ENCODE peak calls at places on chromosome 1, in nine cellular contexts. O, G, Y, V, Q, A, E, T and X are unnamed samples.

GRCh38 chr1:32716312-32717126 is 13.9 kb upstream of the SYNC start:
- DNase-seq in Q (peak), V (peak), T (peak), O (peak), Y (peak), A (no peak), E (peak), G (peak), X (peak)

GRCh38 chr1:9726406-9726805 is 74.9 kb downstream of the PIK3CD start:
- DNase-seq in O (no peak), A (no peak), Y (no peak), E (no peak), V (no peak), G (no peak), Q (no peak), T (no peak), X (no peak)

GRCh38 chr1:245585252-245585959 is 430.6 kb downstream of the KIF26B start:
- DNase-seq in A (no peak), G (no peak), E (no peak), Y (peak), V (no peak), Q (no peak), O (no peak), T (no peak), X (no peak)

GRCh38 chr1:43525995-43526394 is 4.7 kb upstream of the PTPRF start:
- DNase-seq in V (no peak), A (no peak), T (no peak), O (no peak), E (no peak), Y (peak), Q (no peak), G (no peak), X (no peak)

GRCh38 chr1:214827883-214828282 is 224.9 kb downstream of the CENPF start:
- DNase-seq in T (no peak), Y (no peak), G (no peak), O (no peak), E (no peak), A (no peak), V (no peak), Q (no peak), X (no peak)

GRCh38 chr1:223394706-223395105 is 1.5 kb downstream of the CCDC185 start:
- DNase-seq in G (no peak), E (no peak), Y (no peak), T (no peak), A (no peak), Q (no peak), O (no peak), V (no peak), X (no peak)

GRCh38 chr1:185644531-185644930 is 89.7 kb upstream of the HMCN1 start:
- DNase-seq in G (no peak), V (no peak), Q (no peak), Y (peak), E (peak), T (no peak), A (no peak), O (no peak), X (no peak)

GRCh38 chr1:201371841-201372240 is 5.6 kb downstream of the TNNT2 start:
- DNase-seq in V (no peak), T (no peak), A (no peak), O (no peak), G (no peak), Y (no peak), Q (no peak), E (no peak), X (no peak)

GRCh38 chr1:154478013-154478412 is 24.0 kb upstream of the TDRD10 start:
- DNase-seq in E (no peak), O (no peak), V (no peak), A (no peak), G (no peak), Q (no peak), T (no peak), Y (no peak), X (no peak)

GRCh38 chr1:154476791-154477190 is 25.2 kb upstream of the TDRD10 start:
- DNase-seq in G (no peak), E (no peak), Q (no peak), V (no peak), Y (peak), T (no peak), A (no peak), O (no peak), X (no peak)

GRCh38 chr1:154479764-154480421 is 22.1 kb upstream of the TDRD10 start:
- DNase-seq in O (no peak), G (no peak), V (no peak), A (peak), T (peak), Y (peak), Q (no peak), E (peak), X (no peak)

GRCh38 chr1:154481058-154481457 is 21.0 kb upstream of the TDRD10 start:
- DNase-seq in E (peak), Y (no peak), V (no peak), T (no peak), G (no peak), A (no peak), O (no peak), Q (no peak), X (no peak)

GRCh38 chr1:154478639-154479038 is 23.4 kb upstream of the TDRD10 start:
- DNase-seq in T (peak), V (no peak), Q (no peak), O (no peak), G (no peak), A (no peak), Y (peak), E (peak), X (no peak)
- TF ChIP-seq CTCF in T (no peak), V (peak), Q (peak), O (no peak), G (no peak), A (no peak), Y (no peak), E (peak), X (peak)

GRCh38 chr1:145960468-145961108 is 2.8 kb upstream of the LIX1L start:
- DNase-seq in V (peak), Y (no peak), G (peak), O (peak), A (no peak), T (peak), Q (peak), E (peak), X (peak)
- TF ChIP-seq CTCF in V (peak), Y (peak), G (peak), O (no peak), A (peak), T (no peak), Q (peak), E (no peak), X (peak)

GRCh38 chr1:158496379-158496778 is 24.4 kb downstream of the OR10R2 start:
- DNase-seq in E (peak), G (no peak), V (no peak), Q (no peak), O (no peak), T (peak), Y (peak), A (no peak), X (no peak)
- TF ChIP-seq CTCF in E (peak), G (peak), V (peak), Q (peak), O (no peak), T (no peak), Y (no peak), A (no peak), X (peak)

GRCh38 chr1:157287462-157287861 is 149.3 kb upstream of the ETV3 start:
- DNase-seq in V (no peak), A (no peak), E (no peak), G (no peak), O (no peak), Y (no peak), Q (no peak), T (no peak), X (no peak)

GRCh38 chr1:157288511-157288910 is 150.3 kb upstream of the ETV3 start:
- DNase-seq in E (no peak), G (no peak), V (no peak), Y (no peak), O (no peak), A (no peak), Q (no peak), T (no peak), X (no peak)

GRCh38 chr1:157289001-157289400 is 150.8 kb upstream of the ETV3 start:
- DNase-seq in G (no peak), Y (peak), O (no peak), Q (no peak), E (peak), T (no peak), A (no peak), V (no peak), X (no peak)

GRCh38 chr1:157286646-157287420 is 148.6 kb upstream of the ETV3 start:
- DNase-seq in Q (no peak), G (no peak), E (no peak), V (no peak), A (no peak), O (no peak), Y (no peak), T (no peak), X (no peak)

DNA sequence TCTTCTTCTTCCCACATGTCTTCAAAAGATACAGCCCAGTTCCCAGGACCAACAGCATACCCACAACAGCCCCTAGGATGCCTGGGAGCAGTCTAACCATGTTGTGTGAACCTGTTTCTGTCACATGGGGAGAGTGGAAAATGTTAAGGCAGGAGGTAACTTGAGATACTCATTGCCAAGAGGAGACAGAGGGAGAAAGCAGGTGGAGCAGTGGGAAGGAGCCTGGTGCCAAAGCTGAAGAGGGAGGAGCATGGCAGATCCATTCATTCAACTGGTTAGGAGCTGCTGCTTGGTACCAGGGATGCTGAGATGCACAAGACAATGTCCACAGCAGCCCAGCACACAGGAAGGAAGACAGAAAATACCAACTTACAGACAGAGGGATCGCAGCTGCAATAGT is 149.8 kb upstream of the ETV3 start:
- DNase-seq in E (no peak), Y (no peak), T (no peak), G (no peak), A (no peak), V (no peak), O (no peak), Q (no peak), X (no peak)
- TF ChIP-seq CTCF in E (no peak), Y (no peak), T (no peak), G (no peak), A (no peak), V (no peak), O (no peak), Q (no peak), X (no peak)

GRCh38 chr1:154999651-155000474 is 2.7 kb upstream of the ZBTB7B start:
- DNase-seq in O (no peak), Y (no peak), Q (peak), T (peak), V (no peak), G (no peak), A (no peak), E (peak), X (no peak)

GRCh38 chr1:155001438-155001687 is 1.2 kb upstream of the ZBTB7B start:
- DNase-seq in V (no peak), E (no peak), G (no peak), T (no peak), Y (no peak), O (no peak), Q (no peak), A (no peak), X (no peak)

GRCh38 chr1:155000475-155000724 is 2.2 kb upstream of the ZBTB7B start:
- DNase-seq in A (no peak), O (no peak), V (peak), G (no peak), Q (peak), E (no peak), T (no peak), Y (no peak), X (no peak)

GRCh38 chr1:155001688-155002474 is 721 bp upstream of the ZBTB7B start:
- DNase-seq in V (peak), Y (peak), E (peak), Q (peak), G (peak), T (peak), A (peak), O (peak), X (peak)

GRCh38 chr1:155000725-155001437 is 1.7 kb upstream of the ZBTB7B start:
- DNase-seq in A (peak), V (peak), Q (peak), G (peak), T (peak), Y (peak), E (peak), O (peak), X (peak)
- TF ChIP-seq CTCF in A (no peak), V (no peak), Q (no peak), G (no peak), T (no peak), Y (peak), E (no peak), O (no peak), X (no peak)

GRCh38 chr1:238950786-238951185 is 435.6 kb upstream of the CHRM3 start:
- DNase-seq in Y (no peak), G (no peak), E (peak), A (no peak), V (no peak), T (no peak), Q (no peak), O (no peak), X (no peak)

GRCh38 chr1:238955934-238956333 is 430.4 kb upstream of the CHRM3 start:
- DNase-seq in E (no peak), V (no peak), Y (no peak), Q (no peak), T (no peak), A (no peak), G (no peak), O (no peak), X (no peak)

GRCh38 chr1:238954865-238955264 is 431.5 kb upstream of the CHRM3 start:
- DNase-seq in G (no peak), O (no peak), E (no peak), Q (no peak), Y (peak), T (no peak), A (no peak), V (no peak), X (no peak)

GRCh38 chr1:238951809-238952208 is 434.6 kb upstream of the CHRM3 start:
- DNase-seq in V (no peak), A (no peak), T (no peak), Q (no peak), Y (peak), E (peak), O (no peak), G (no peak), X (peak)

GRCh38 chr1:238953448-238953847 is 432.9 kb upstream of the CHRM3 start:
- DNase-seq in Q (no peak), A (no peak), Y (no peak), G (no peak), O (no peak), V (no peak), T (no peak), E (no peak), X (no peak)
- TF ChIP-seq CTCF in Q (peak), A (no peak), Y (no peak), G (no peak), O (no peak), V (no peak), T (no peak), E (no peak), X (no peak)